ENCODE peak calls at places on chromosome 17, in four cellular contexts. X is brain microvascular endothelial cell, N is uterus, P is AG04450. K is an unnamed sample.

GRCh38 chr17:77375917-77376651 is 235.3 kb downstream of the SEC14L1 start:
- DNase-seq in X (peak; percentile 65), N (peak; percentile 76), P (peak; percentile 65), K (no peak)

GRCh38 chr17:5758651-5759050 is 174.3 kb upstream of the NLRP1 start:
- DNase-seq in X (peak; percentile 35), N (no peak), P (no peak), K (no peak)

GRCh38 chr17:68182016-68182315 is 65.9 kb upstream of the AMZ2 start:
- DNase-seq in X (no peak), N (no peak), P (no peak), K (no peak)

GRCh38 chr17:17205368-17206148 is 575 bp downstream of the PLD6 start:
- DNase-seq in X (no peak), N (peak; percentile 61), P (no peak), K (no peak)

GRCh38 chr17:80817861-80818260 is 173.8 kb upstream of the CHMP6 start:
- DNase-seq in X (peak; percentile 16), N (no peak), P (no peak), K (no peak)

GRCh38 chr17:77287432-77288068 is 146.8 kb downstream of the SEC14L1 start:
- DNase-seq in X (peak; percentile 85), N (no peak), P (peak; percentile 63), K (no peak)

GRCh38 chr17:63498621-63499195 is 21.8 kb downstream of the ACE start:
- DNase-seq in X (no peak), N (no peak), P (peak; percentile 87), K (no peak)

GRCh38 chr17:47852113-47852949 is 1.4 kb upstream of the SP6 start:
- DNase-seq in X (no peak), N (no peak), P (no peak), K (no peak)

GRCh38 chr17:49487202-49487601 is 7.9 kb upstream of the NGFR start:
- DNase-seq in X (no peak), N (no peak), P (no peak), K (no peak)
- TF ChIP-seq CTCF in X (no peak), N (no peak), P (no peak), K (no peak)

DNA sequence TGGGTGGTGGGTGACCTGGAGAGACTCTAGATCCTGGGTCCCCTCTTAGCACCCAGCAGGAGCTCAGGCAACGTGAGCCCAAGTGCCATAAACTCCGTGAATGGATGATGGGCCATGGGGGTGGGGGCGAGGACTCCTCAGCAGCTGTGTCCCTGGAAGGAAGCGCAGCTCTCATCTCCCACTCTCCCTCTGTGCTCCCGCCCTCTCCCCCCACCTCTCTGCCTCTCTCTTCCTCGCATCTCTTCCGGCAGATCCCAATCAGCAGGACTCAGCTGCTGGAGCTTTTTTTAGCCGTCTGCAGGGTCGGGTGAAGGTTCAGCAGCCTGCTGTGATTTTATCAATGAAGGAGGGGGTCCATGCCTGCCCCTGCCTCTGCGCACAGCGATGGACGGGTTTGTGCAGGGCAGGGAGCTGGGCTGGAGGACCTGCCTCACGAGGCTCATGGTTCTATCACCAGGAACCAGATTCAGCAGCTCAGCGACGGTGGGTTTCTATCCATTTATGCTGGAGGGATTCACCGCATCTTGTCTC is 8.3 kb downstream of the CCR7 start:
- DNase-seq in X (no peak), N (peak; percentile 71), P (no peak), K (no peak)
- TF ChIP-seq CTCF in X (no peak), N (no peak), P (no peak), K (no peak)

DNA sequence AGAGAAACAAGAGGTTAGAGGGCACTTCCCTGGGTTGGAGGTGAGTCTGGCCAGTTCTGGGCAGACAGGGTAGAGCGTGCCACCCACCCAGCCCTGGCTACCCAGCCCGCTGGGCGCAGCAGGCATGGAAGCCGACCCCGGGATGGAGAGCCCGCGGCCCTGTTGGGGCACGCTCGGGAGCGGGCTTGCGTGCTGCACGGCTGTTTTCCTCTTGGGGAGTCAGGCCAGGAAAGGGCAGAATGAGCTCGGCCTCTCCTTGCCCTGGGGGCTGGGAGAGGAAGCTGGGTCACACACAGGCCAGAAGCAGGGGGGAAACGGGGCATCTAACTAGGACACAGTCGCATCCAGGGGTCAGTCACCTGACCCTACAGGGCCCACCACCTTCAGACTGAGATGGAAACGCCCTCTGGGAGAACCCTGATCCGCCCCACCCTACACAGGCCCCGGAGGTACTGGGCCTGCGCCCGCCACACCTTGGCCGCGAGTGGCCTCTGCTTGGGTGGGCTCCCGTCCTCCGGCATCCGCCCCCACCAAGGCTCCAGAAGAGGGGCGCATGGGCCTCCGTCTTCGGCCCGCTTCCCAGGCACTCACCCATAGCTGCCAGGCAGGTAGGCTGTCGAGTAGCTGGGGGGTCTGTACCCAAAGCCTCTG is 1.2 kb downstream of the SOX15 start:
- DNase-seq in X (no peak), N (peak; percentile 39), P (no peak), K (no peak)
- TF ChIP-seq CTCF in X (no peak), N (no peak), P (no peak), K (no peak)

GRCh38 chr17:39596543-39597267 is 11.0 kb downstream of the NEUROD2 start:
- DNase-seq in X (no peak), N (no peak), P (no peak), K (no peak)
- TF ChIP-seq CTCF in X (no peak), N (no peak), P (no peak), K (no peak)

DNA sequence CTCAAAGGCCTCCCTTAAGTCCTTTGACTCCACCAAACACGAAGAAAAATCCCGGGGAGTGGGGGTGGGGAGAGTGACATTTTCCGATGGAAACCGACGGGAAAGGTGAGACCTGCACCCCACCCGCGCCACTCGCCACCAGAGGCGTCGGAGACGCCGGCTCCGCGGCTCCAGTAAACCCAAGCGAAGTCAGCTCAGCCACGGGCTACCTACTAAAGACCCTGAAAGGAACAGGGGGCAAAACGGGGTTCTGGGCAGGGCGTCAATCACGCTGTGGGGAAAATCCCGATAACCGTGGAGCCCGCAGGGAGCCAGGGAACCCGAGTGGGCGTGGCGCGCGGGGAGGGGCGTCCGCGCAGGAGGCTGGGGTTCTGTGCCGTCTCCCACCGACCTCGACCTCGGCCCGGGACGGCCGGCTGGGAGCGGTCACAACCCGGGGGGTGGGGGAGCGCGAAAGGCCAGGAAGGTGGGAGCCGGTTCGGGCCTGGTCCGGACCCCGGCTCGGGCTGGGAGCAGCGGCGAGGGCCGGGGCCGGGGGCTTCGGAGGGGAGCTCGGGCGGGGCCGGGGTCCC is 565 bp downstream of the WDR45B start:
- DNase-seq in X (no peak), N (peak; percentile 57), P (no peak), K (no peak)
- TF ChIP-seq CTCF in X (peak; percentile 49), N (no peak), P (peak; percentile 16), K (no peak)

DNA sequence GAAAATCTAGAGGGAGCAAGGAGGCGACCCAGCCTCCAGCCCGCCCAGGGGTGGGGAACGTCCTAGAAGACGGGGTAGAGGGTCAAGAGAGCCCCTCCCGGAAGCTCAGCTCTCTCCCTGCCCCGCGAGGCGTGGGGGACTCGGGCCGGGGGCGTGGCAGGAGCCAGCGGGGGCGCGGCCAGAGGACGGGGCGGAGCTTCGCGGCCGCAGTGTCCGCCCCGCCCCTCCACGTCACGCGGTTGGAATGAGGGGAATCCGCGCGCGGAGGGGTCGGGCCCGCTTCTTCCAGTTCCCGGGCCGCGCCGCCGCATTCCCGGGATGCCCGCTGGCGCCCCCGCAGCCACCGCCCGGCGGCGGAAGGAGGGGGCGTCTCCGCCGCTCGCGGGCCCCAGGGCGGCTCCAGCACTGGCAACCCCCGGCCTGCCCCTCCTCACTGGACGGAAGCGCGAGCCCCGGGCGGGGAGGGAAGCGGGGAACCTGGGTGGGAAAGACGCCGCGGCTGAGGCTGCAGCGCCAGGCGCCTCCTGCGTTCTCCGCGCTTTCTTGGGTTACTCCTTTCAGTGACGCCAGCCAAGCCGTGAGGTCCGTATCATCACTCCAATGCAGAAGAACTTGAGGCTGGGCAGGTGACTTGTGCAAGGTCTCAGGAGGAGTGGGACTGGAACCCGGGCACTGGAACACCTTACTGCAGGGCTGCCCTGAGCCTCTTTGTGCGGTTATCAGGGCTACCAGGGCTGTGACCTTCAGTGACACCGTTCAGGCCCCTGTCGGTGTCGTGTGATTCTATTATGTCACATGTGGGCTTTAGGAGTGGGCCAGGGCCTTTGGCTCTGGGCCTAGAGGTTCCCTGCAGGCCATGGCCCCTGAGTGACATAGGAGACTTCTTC is 4.3 kb downstream of the MYO1C start:
- DNase-seq in X (peak; percentile 67), N (peak; percentile 93), P (peak; percentile 67), K (peak; percentile 79)
- TF ChIP-seq CTCF in X (peak; percentile 19), N (peak; percentile 26), P (no peak), K (peak; percentile 16)

GRCh38 chr17:28879886-28880571 is 17.5 kb downstream of the FLOT2 start:
- DNase-seq in X (no peak), N (no peak), P (no peak), K (no peak)
- TF ChIP-seq CTCF in X (no peak), N (no peak), P (no peak), K (no peak)

K was measured in neural crest cell.